ENCODE peak calls at places on chromosome 3, in eight cellular contexts. W, B, Y, K, F, G, U and O are unnamed samples.

GRCh38 chr3:10557783-10558373 is 52.5 kb upstream of the ATP2B2 start:
- DNase-seq in B (no peak), F (no peak), G (no peak), W (no peak), U (no peak), Y (no peak), K (peak), O (no peak)

GRCh38 chr3:187769771-187770170 is 24.5 kb upstream of the BCL6 start:
- DNase-seq in F (no peak), W (no peak), K (peak), Y (no peak), B (no peak), G (no peak), U (no peak), O (no peak)

GRCh38 chr3:129441782-129442181 is 1.8 kb downstream of the IFT122 start:
- DNase-seq in Y (no peak), F (no peak), B (no peak), G (no peak), W (no peak), U (no peak), K (peak), O (no peak)

GRCh38 chr3:84108442-84108971 is 850.3 kb upstream of the CADM2 start:
- DNase-seq in K (no peak), Y (no peak), U (no peak), G (no peak), B (no peak), F (no peak), W (no peak), O (no peak)

GRCh38 chr3:69791111-69791510 is 51.8 kb downstream of the MITF start:
- DNase-seq in G (peak), W (peak), Y (peak), K (peak), F (peak), B (peak), U (peak), O (no peak)

GRCh38 chr3:55416381-55416821 is 70.7 kb downstream of the WNT5A start:
- DNase-seq in W (no peak), F (no peak), B (no peak), Y (no peak), G (no peak), K (peak), U (no peak), O (no peak)

GRCh38 chr3:152671998-152672649 is 162.8 kb upstream of the P2RY1 start:
- DNase-seq in U (no peak), K (no peak), B (no peak), G (no peak), F (no peak), Y (no peak), W (no peak), O (no peak)

GRCh38 chr3:139283301-139283700 is 60.5 kb upstream of the MRPS22 start:
- DNase-seq in B (no peak), Y (no peak), K (no peak), F (no peak), U (no peak), G (no peak), W (no peak), O (no peak)

GRCh38 chr3:189143321-189143720 is 28.4 kb upstream of the TPRG1 start:
- DNase-seq in Y (no peak), W (no peak), B (no peak), K (no peak), F (no peak), G (no peak), U (no peak), O (no peak)

GRCh38 chr3:152909180-152909883 is 74.4 kb downstream of the P2RY1 start:
- DNase-seq in K (peak), G (no peak), Y (no peak), F (no peak), B (no peak), W (no peak), U (no peak), O (no peak)

GRCh38 chr3:72265250-72265649 is 480.3 kb upstream of the PROK2 start:
- DNase-seq in K (peak), U (no peak), B (no peak), G (no peak), Y (no peak), W (no peak), F (no peak), O (no peak)

GRCh38 chr3:63993653-63994079 is 29.6 kb downstream of the PSMD6 start:
- DNase-seq in Y (peak), G (no peak), B (peak), U (peak), F (peak), K (peak), W (peak), O (peak)

GRCh38 chr3:156217674-156218352 is 97.4 kb downstream of the KCNAB1 start:
- DNase-seq in B (no peak), G (no peak), F (no peak), Y (no peak), W (no peak), U (no peak), K (peak), O (no peak)

GRCh38 chr3:24222165-24222805 is 272.4 kb downstream of the THRB start:
- DNase-seq in U (no peak), K (peak), F (no peak), B (no peak), W (no peak), G (peak), Y (no peak), O (no peak)

GRCh38 chr3:49339593-49339946 is 283 bp downstream of the USP4 start:
- DNase-seq in U (no peak), B (peak), K (no peak), W (peak), Y (peak), G (no peak), F (no peak), O (no peak)

GRCh38 chr3:25041871-25042584 is 386.0 kb upstream of the RARB start:
- DNase-seq in W (no peak), B (no peak), K (no peak), G (no peak), Y (no peak), U (no peak), F (no peak), O (no peak)

GRCh38 chr3:183182732-183183610 is 20.4 kb upstream of the LAMP3 start:
- DNase-seq in Y (no peak), F (no peak), W (no peak), G (no peak), B (peak), U (no peak), K (no peak), O (no peak)

GRCh38 chr3:5304789-5305680 is 117.5 kb downstream of the EDEM1 start:
- DNase-seq in K (peak), F (no peak), U (no peak), Y (no peak), B (no peak), W (no peak), G (no peak), O (peak)

DNA sequence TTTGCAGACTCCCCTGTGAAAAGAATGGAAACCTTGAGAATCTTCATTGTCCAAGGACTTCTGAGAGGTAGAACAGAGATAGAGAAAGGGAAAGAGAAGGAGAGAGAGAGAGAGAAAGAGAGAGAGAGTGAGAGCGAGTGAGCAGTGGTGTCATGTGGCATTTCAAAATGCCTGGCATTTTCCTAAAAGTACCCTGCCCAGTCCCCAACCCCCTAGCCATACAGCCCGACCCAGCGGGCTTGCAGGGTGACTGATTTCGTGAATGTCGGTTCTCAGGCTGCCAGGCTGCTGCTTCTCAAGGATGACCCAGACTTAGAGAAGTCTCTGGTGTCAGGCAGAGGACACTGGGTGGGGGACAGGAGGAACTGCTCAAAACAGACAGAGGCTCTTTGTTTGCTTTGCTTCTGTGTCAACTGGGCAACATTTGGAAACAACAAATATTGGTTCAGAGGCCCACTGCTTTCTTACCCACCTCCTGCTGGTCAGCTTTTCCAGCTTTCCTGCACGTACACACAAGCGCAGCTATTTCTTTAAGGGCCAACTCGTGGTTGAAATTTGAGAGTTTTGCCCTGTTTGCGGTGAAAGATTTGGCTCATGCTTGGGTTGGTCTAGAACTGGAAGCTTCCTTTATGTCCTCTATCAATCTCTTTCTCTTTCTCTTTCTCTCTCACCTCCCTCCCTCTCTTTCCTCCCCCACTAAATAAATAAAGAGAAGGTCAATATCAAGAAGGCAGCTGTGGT is 3.7 kb upstream of the TF start:
- DNase-seq in F (no peak), W (no peak), K (peak), G (no peak), Y (no peak), B (no peak), U (no peak), O (no peak)
- TF ChIP-seq CTCF in F (no peak), W (no peak), K (no peak), G (no peak), Y (no peak), B (no peak), U (no peak), O (no peak)

GRCh38 chr3:172904817-172905479 is 154.4 kb downstream of the ECT2 start:
- DNase-seq in Y (no peak), F (no peak), K (no peak), U (no peak), W (no peak), B (no peak), G (no peak), O (no peak)
- TF ChIP-seq CTCF in Y (no peak), F (no peak), K (no peak), U (no peak), W (no peak), B (no peak), G (no peak), O (no peak)

DNA sequence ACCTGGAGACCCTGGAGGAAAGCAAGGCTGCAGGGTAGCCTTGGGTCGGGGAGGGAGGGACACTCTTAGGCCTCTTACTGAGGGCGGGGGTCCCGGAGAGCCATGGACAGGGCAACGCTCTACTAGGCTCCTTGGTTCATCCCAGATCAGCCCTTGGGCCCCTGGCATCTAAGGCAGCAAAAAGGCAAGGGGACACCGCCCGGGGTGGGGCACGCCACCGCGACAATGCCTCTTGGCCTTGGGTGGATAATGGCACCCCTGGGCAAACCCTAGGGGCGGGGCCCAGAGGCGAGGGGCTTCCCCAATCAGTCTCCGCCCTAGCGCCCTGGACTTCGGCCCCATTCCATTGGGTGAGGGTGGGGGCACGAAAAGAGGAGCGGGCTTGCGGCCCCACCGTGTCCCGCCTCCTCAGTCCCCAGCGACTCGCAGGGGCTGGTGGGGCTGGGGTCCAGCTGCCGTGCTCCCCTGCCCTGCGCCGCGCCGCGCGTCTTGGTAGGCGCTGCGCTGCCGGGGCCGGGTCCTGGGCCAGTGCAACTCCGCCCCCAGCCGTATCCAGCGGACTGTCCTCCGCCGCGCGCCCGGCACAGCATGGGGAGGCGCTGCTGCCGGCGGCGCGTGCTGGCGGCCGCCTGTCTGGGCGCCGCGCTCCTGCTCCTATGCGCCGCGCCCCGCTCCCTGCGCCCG is at the start of gene CHST13:
- DNase-seq in Y (no peak), G (no peak), U (no peak), B (no peak), F (peak), K (peak), W (no peak), O (no peak)
- TF ChIP-seq CTCF in Y (no peak), G (no peak), U (no peak), B (no peak), F (no peak), K (no peak), W (no peak), O (no peak)

GRCh38 chr3:148309390-148310035 is 388.2 kb upstream of the AGTR1 start:
- DNase-seq in B (no peak), Y (no peak), G (no peak), K (peak), F (no peak), U (no peak), W (no peak), O (no peak)
- TF ChIP-seq CTCF in B (no peak), Y (no peak), G (no peak), K (peak), F (peak), U (peak), W (peak), O (peak)

DNA sequence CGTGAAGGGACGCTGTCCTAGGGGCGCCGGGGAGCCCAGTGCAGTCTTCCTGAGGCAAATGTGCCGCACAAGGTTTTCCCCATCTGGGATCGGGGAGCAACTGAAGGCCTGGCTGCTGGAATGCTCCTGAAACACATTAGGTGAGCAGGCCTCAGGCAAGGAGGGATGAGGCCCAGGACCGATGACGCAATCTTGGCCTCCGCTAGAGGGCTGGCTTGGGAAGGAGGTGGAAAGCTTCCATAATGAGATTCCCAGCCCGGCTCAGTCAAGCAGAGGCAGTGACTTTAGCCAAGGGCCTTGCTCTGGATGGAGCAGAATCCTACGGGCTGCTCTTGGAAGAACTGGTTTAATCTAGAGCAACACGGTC is 50.8 kb downstream of the CPN2 start:
- DNase-seq in F (peak), Y (peak), G (no peak), K (peak), B (peak), U (peak), W (peak), O (no peak)
- TF ChIP-seq CTCF in F (no peak), Y (no peak), G (no peak), K (peak), B (no peak), U (no peak), W (no peak), O (no peak)

DNA sequence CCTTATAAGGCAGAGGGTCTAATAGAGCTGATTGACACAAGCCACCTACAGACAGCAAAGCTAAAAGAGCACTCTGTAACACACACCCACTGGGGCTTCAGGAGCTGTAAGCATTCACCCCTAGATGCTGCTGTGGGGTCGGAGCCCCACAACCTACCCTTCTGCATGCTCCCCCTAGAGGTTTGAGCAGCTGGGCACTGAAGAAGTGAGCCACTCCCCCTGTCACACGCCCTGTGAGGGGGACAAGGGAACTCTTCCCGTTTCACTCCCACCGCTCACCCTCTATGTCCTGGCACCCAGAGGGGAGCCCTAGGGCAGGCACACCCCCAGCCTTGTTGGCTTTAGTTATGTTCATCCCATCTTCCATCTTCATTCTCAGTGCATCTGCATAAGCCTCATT is 9.4 kb upstream of the CSTA start:
- DNase-seq in G (no peak), K (no peak), W (no peak), Y (no peak), F (no peak), B (no peak), U (no peak), O (no peak)
- TF ChIP-seq CTCF in G (no peak), K (no peak), W (no peak), Y (no peak), F (no peak), B (no peak), U (no peak), O (no peak)